ENCODE peak calls at places on chromosomes 16 and 17, in five cellular contexts. A, I, U, R and C are unnamed samples.

GRCh38 chr16:14405611-14406537 is 224.2 kb downstream of the PARN start:
- DNase-seq in U (no peak), R (no peak), I (no peak), A (peak; percentile 19), C (no peak)

GRCh38 chr16:3153077-3153368 is 18.2 kb downstream of the ZNF213 start:
- DNase-seq in A (no peak), I (no peak), R (no peak), U (no peak), C (no peak)

GRCh38 chr16:23835390-23836077 is at the start of gene PRKCB:
- DNase-seq in I (no peak), A (peak; percentile 91), R (peak; percentile 70), U (no peak), C (peak; percentile 77)

GRCh38 chr16:46848768-46849764 is 18.1 kb upstream of the C16orf87 start:
- DNase-seq in R (no peak), A (no peak), I (no peak), U (no peak), C (no peak)

GRCh38 chr16:30076276-30076791 is 540 bp downstream of the PPP4C start:
- DNase-seq in R (no peak), A (no peak), I (no peak), U (no peak), C (no peak)

GRCh38 chr17:49898547-49899490 is 51.0 kb upstream of the TAC4 start:
- DNase-seq in I (no peak), U (no peak), A (no peak), R (no peak), C (no peak)

GRCh38 chr16:50427107-50427506 is 58.3 kb upstream of the BRD7 start:
- DNase-seq in I (no peak), R (no peak), U (no peak), A (no peak), C (no peak)

GRCh38 chr17:63173903-63174302 is 207.9 kb downstream of the TANC2 start:
- DNase-seq in R (no peak), U (peak; percentile 68), I (no peak), A (no peak), C (no peak)

GRCh38 chr17:78362671-78363070 is 2.8 kb upstream of the SOCS3 start:
- DNase-seq in U (no peak), A (no peak), R (no peak), I (no peak), C (no peak)

GRCh38 chr17:30495586-30495985 is 18.4 kb downstream of the GOSR1 start:
- DNase-seq in R (no peak), U (no peak), I (no peak), A (no peak), C (no peak)

GRCh38 chr16:79393121-79393520 is 207.4 kb downstream of the MAF start:
- DNase-seq in I (no peak), U (no peak), A (no peak), R (no peak), C (no peak)

GRCh38 chr17:44865921-44866320 is 18.2 kb downstream of the HIGD1B start:
- DNase-seq in A (no peak), I (no peak), R (no peak), U (no peak), C (no peak)

GRCh38 chr17:45231481-45232116 is 9.9 kb downstream of the FMNL1 start:
- DNase-seq in R (no peak), I (no peak), A (no peak), U (no peak), C (no peak)

GRCh38 chr16:27671410-27671809 is 121.5 kb downstream of the KATNIP start:
- DNase-seq in A (no peak), U (no peak), R (no peak), I (peak; percentile 17), C (no peak)

GRCh38 chr17:7552621-7553051 is 3.8 kb downstream of the TNFSF12 start:
- DNase-seq in I (no peak), U (no peak), A (no peak), R (no peak), C (no peak)

GRCh38 chr17:7119314-7119713 is 4.7 kb upstream of the ASGR2 start:
- DNase-seq in I (no peak), U (no peak), A (no peak), R (no peak), C (no peak)

GRCh38 chr16:84941916-84942315 is 69.4 kb downstream of the ZDHHC7 start:
- DNase-seq in A (no peak), R (no peak), U (no peak), I (peak; percentile 60), C (no peak)

GRCh38 chr17:63588797-63589196 is 11.9 kb upstream of the TACO1 start:
- DNase-seq in A (no peak), I (no peak), R (no peak), U (no peak), C (no peak)

GRCh38 chr17:6457688-6458190 is 13.5 kb downstream of the PIMREG start:
- DNase-seq in U (no peak), R (no peak), I (no peak), A (no peak), C (no peak)

GRCh38 chr16:88064011-88064888 is 113.0 kb downstream of the BANP start:
- DNase-seq in I (no peak), A (no peak), R (no peak), U (no peak), C (no peak)

GRCh38 chr16:17773698-17774101 is 302.9 kb upstream of the XYLT1 start:
- DNase-seq in A (no peak), I (peak; percentile 13), U (no peak), R (no peak), C (no peak)

GRCh38 chr16:10009691-10010090 is 172.5 kb downstream of the GRIN2A start:
- DNase-seq in I (no peak), U (no peak), R (no peak), A (no peak), C (no peak)

GRCh38 chr16:67779256-67780014 is 26.9 kb downstream of the RANBP10 start:
- DNase-seq in R (no peak), I (no peak), U (no peak), A (no peak), C (no peak)

GRCh38 chr16:47488051-47488450 is 26.9 kb downstream of the PHKB start:
- DNase-seq in R (no peak), I (no peak), U (no peak), A (no peak), C (no peak)

GRCh38 chr16:4021916-4022315 is 94.3 kb downstream of the ADCY9 start:
- DNase-seq in R (no peak), U (no peak), A (no peak), I (no peak), C (no peak)

GRCh38 chr16:89563639-89564392 is 3.3 kb downstream of the RPL13 start:
- DNase-seq in I (no peak), A (no peak), U (no peak), R (no peak), C (no peak)

GRCh38 chr16:85677383-85677967 is 11.3 kb downstream of the GINS2 start:
- DNase-seq in A (no peak), U (no peak), R (no peak), I (no peak), C (no peak)

GRCh38 chr17:44221072-44221861 is 1.8 kb upstream of the UBTF start:
- DNase-seq in A (peak; percentile 68), I (peak; percentile 71), U (peak; percentile 81), R (peak; percentile 72), C (peak; percentile 84)

GRCh38 chr16:4603624-4604170 is 11.0 kb downstream of the UBALD1 start:
- DNase-seq in U (no peak), A (no peak), R (no peak), I (no peak), C (no peak)

GRCh38 chr16:89374393-89374948 is 115.9 kb downstream of the ANKRD11 start:
- DNase-seq in U (no peak), R (no peak), A (no peak), I (no peak), C (peak; percentile 45)

GRCh38 chr17:50577451-50577954 is 17.0 kb downstream of the CACNA1G start:
- DNase-seq in R (no peak), I (no peak), A (no peak), U (no peak), C (no peak)

GRCh38 chr17:37488607-37489196 is 989 bp upstream of the DUSP14 start:
- DNase-seq in U (peak; percentile 16), A (peak; percentile 66), R (peak; percentile 89), I (peak; percentile 89), C (peak; percentile 47)

GRCh38 chr17:45631941-45632340 is 141.4 kb upstream of the PLEKHM1 start:
- DNase-seq in I (no peak), U (no peak), A (no peak), R (no peak), C (no peak)

GRCh38 chr16:1367486-1368174 is 15.9 kb downstream of the GNPTG start:
- DNase-seq in R (no peak), U (no peak), I (no peak), A (no peak), C (no peak)

GRCh38 chr16:56425439-56425832 is at the start of gene AMFR:
- DNase-seq in R (peak; percentile 48), I (peak; percentile 58), A (peak; percentile 68), U (no peak), C (peak; percentile 58)

GRCh38 chr17:6505425-6506142 is 50.8 kb downstream of the PITPNM3 start:
- DNase-seq in I (no peak), A (no peak), R (no peak), U (no peak), C (no peak)

GRCh38 chr17:74769266-74769855 is 6.8 kb downstream of the NAT9 start:
- DNase-seq in A (no peak), U (no peak), I (no peak), R (no peak), C (no peak)

GRCh38 chr17:52158450-52159042 is at the start of gene CA10:
- DNase-seq in A (no peak), I (no peak), R (no peak), U (no peak), C (no peak)

GRCh38 chr17:20280832-20281231 is 186.5 kb downstream of the LGALS9B start:
- DNase-seq in A (no peak), I (no peak), U (no peak), R (no peak), C (no peak)